ENCODE peak calls at places on chromosomes 13 and 19, in six cellular contexts. Y is activated T-cell treated with anti-CD3 and anti-CD28 coated beads, Interleukin-2, amount 50 U/mL, for 24 hours; M is lung; S is ACHN; R is activated effector memory CD4-positive, alpha-beta T cell treated with Interleukin-2 at 50 U/mL for 16 hours; X is choroid plexus epithelial cell. B is an unnamed sample.

GRCh38 chr19:15897026-15897737 is 692 bp downstream of the CYP4F2 start:
- DNase-seq in Y (no peak), M (no peak), S (no peak), R (no peak), X (no peak), B (no peak)

GRCh38 chr19:46607441-46607841 is 6.3 kb downstream of the CALM3 start:
- DNase-seq in Y (no peak), M (no peak), S (no peak), R (no peak), X (no peak), B (no peak)

GRCh38 chr13:28324181-28324789 is 170.6 kb downstream of the FLT1 start:
- DNase-seq in Y (peak), M (peak), S (peak), R (no peak), X (peak), B (peak)

GRCh38 chr19:38564981-38565685 is 52.6 kb downstream of the MAP4K1 start:
- DNase-seq in Y (peak), M (no peak), S (no peak), R (peak), X (no peak), B (no peak)

GRCh38 chr19:19120308-19121156 is 17.7 kb downstream of the TMEM161A start:
- DNase-seq in Y (no peak), M (peak), S (peak), R (no peak), X (peak), B (peak)

GRCh38 chr19:16449330-16449961 is 22.3 kb downstream of the EPS15L1 start:
- DNase-seq in Y (no peak), M (no peak), S (no peak), R (peak), X (peak), B (no peak)

GRCh38 chr19:35144600-35145436 is 1.8 kb downstream of the FXYD7 start:
- DNase-seq in Y (no peak), M (peak), S (peak), R (no peak), X (no peak), B (peak)

GRCh38 chr13:102018716-102019115 is 383.1 kb downstream of the FGF14 start:
- DNase-seq in Y (no peak), M (no peak), S (no peak), R (no peak), X (no peak), B (no peak)

GRCh38 chr19:3151563-3152430 is 16.0 kb downstream of the GNA15 start:
- DNase-seq in Y (no peak), M (no peak), S (no peak), R (no peak), X (no peak), B (peak)

GRCh38 chr19:33638167-33639033 is 16.6 kb downstream of the CHST8 start:
- DNase-seq in Y (no peak), M (no peak), S (no peak), R (no peak), X (no peak), B (no peak)

GRCh38 chr19:46635920-46636761 is at the start of gene GNG8:
- DNase-seq in Y (peak), M (no peak), S (no peak), R (no peak), X (no peak), B (no peak)

GRCh38 chr19:33416307-33417215 is 43.1 kb downstream of the CEBPG start:
- DNase-seq in Y (peak), M (peak), S (peak), R (peak), X (peak), B (peak)

GRCh38 chr19:14147797-14148605 is 11.6 kb upstream of the ASF1B start:
- DNase-seq in Y (peak), M (peak), S (peak), R (peak), X (peak), B (peak)

GRCh38 chr19:42255766-42256750 is 1.1 kb upstream of the ERF start:
- DNase-seq in Y (no peak), M (no peak), S (peak), R (no peak), X (peak), B (peak)

GRCh38 chr19:39408392-39409206 is 2.0 kb downstream of the ZFP36 start:
- DNase-seq in Y (peak), M (no peak), S (no peak), R (no peak), X (peak), B (peak)

GRCh38 chr13:29589967-29590366 is 5.5 kb downstream of the SLC7A1 start:
- DNase-seq in Y (no peak), M (no peak), S (no peak), R (no peak), X (no peak), B (no peak)

GRCh38 chr13:51502206-51502651 is 49.4 kb upstream of the INTS6 start:
- DNase-seq in Y (peak), M (no peak), S (no peak), R (no peak), X (no peak), B (no peak)

GRCh38 chr19:39542198-39542597 is 2.2 kb upstream of the EID2 start:
- DNase-seq in Y (no peak), M (no peak), S (no peak), R (no peak), X (no peak), B (peak)

GRCh38 chr13:48505597-48506091 is 27.2 kb downstream of the RCBTB2 start:
- DNase-seq in Y (peak), M (no peak), S (no peak), R (peak), X (no peak), B (no peak)

GRCh38 chr19:1263198-1263597 is 5.9 kb upstream of the CIRBP start:
- DNase-seq in Y (no peak), M (no peak), S (no peak), R (no peak), X (no peak), B (no peak)

GRCh38 chr19:46614114-46614701 is 10.7 kb downstream of the PTGIR start:
- DNase-seq in Y (peak), M (peak), S (peak), R (peak), X (peak), B (peak)

B was measured in dermis blood vessel endothelial cell.